ENCODE peak calls at places on chromosomes 12 and 14, in four cellular contexts. S, R, N and D are unnamed samples.

GRCh38 chr12:123077298-123078113 is 73.4 kb downstream of the PITPNM2 start:
- DNase-seq in R (no peak), N (no peak), S (no peak), D (no peak)

GRCh38 chr12:71164166-71164876 is 6.5 kb upstream of the TSPAN8 start:
- DNase-seq in S (no peak), R (peak), N (no peak), D (no peak)

GRCh38 chr12:124392271-124392990 is 97.5 kb downstream of the RFLNA start:
- DNase-seq in S (peak), R (no peak), N (peak), D (no peak)

GRCh38 chr14:75018684-75019083 is 16.0 kb downstream of the EIF2B2 start:
- DNase-seq in S (no peak), R (no peak), N (no peak), D (peak)

GRCh38 chr14:92998957-92999356 is 76.0 kb downstream of the CHGA start:
- DNase-seq in N (no peak), S (peak), R (no peak), D (no peak)

GRCh38 chr14:91315844-91316267 is 71.4 kb upstream of the GPR68 start:
- DNase-seq in N (no peak), S (no peak), R (no peak), D (no peak)

GRCh38 chr12:4849024-4849594 is 60.6 kb upstream of the KCNA1 start:
- DNase-seq in R (peak), N (peak), S (no peak), D (peak)

GRCh38 chr12:47340391-47341015 is 260.7 kb upstream of the AMIGO2 start:
- DNase-seq in R (no peak), N (no peak), S (no peak), D (no peak)

GRCh38 chr12:19643635-19644034 is 204.3 kb downstream of the AEBP2 start:
- DNase-seq in S (peak), R (peak), N (peak), D (peak)

GRCh38 chr12:56836800-56837663 is 73.9 kb downstream of the HSD17B6 start:
- DNase-seq in R (peak), S (no peak), N (peak), D (peak)

GRCh38 chr14:93044601-93045000 is 71.1 kb downstream of the ITPK1 start:
- DNase-seq in N (no peak), S (no peak), R (no peak), D (no peak)

GRCh38 chr14:21208554-21208953 is 52.7 kb upstream of the OR5AU1 start:
- DNase-seq in N (no peak), R (no peak), S (no peak), D (no peak)

DNA sequence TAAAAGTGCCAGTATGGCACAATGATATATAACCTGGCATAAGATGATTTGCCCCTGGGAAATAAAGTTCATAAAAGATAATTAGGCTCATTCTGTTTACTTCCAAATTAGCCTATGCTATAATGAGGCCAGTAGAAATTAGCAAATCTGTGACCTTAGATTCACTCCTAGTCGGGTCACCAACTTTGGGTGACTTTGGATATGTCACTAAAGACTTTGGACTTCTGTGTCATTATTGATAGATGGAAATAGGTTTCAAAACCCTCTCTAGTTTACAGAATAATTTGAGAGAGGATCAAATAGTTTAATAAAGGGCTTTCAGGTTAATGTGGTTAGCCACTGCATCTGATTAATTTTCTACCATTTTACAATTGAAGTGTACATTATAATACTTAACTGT is 1869.3 kb upstream of the FLRT2 start:
- DNase-seq in S (no peak), N (no peak), R (no peak), D (no peak)
- TF ChIP-seq CTCF in S (no peak), N (no peak), R (no peak), D (no peak)

DNA sequence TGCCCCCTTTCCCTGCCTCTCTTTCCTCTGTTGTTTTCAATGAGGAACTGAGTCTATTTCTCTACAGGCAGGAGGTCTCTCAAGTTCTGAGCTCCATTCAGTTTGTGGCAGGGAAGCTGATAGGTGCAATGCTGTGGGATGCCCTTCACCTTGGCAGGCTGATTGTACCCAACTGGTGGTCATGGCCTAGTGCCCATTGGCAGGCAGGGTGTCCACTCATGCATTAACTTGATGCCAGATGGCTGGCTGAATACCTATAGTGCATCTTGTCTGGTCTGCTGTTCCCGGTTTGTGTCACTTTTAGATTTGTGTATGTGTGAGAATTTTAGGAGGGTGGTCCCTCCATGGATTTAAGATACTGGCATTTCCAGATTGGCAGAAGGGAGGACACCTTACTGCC is 20.0 kb upstream of the ITGA5 start:
- DNase-seq in S (no peak), R (no peak), N (no peak), D (no peak)
- TF ChIP-seq CTCF in S (no peak), R (no peak), N (no peak), D (no peak)

GRCh38 chr12:76878899-76879709 is at the start of gene CSRP2:
- DNase-seq in R (peak), N (peak), S (peak), D (peak)
- TF ChIP-seq CTCF in R (peak), N (peak), S (peak), D (peak)

GRCh38 chr14:71932229-71932951 is at the start of gene RGS6:
- DNase-seq in N (peak), R (peak), S (no peak), D (peak)
- TF ChIP-seq CTCF in N (no peak), R (no peak), S (no peak), D (peak)

DNA sequence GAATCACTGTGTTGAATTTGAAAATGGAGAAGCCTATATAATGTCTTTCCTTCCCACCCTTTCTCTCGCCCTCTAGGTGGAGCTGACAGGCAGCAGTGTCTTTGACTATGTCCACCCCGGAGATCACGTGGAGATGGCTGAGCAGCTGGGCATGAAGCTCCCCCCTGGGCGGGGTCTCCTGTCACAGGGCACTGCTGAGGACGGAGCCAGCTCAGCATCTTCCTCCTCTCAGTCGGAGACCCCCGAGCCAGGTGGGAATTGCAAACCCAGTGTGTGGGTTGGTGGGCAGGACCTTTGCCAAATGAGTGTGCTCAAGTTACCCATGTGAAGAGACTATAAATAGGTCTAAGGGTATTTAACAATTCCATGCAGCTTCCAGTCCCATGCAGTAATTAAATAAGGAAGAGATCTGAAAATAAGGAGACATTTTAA is 274.7 kb downstream of the EGLN3 start:
- DNase-seq in N (peak), R (peak), S (no peak), D (peak)
- TF ChIP-seq CTCF in N (peak), R (peak), S (no peak), D (peak)